ENCODE peak calls at places on chromosomes 5 and 9, in seven cellular contexts. I, F, E, A, U, G and Q are unnamed samples.

GRCh38 chr5:459562-460412 is 16.8 kb downstream of the EXOC3 start:
- DNase-seq in I (no peak), F (peak; percentile 46), E (no peak), A (no peak), U (no peak), G (no peak), Q (no peak)

GRCh38 chr9:105158020-105158419 is 86.4 kb upstream of the SLC44A1 start:
- DNase-seq in I (no peak), F (no peak), E (no peak), A (no peak), U (no peak), G (no peak), Q (no peak)

GRCh38 chr5:138230261-138230660 is 17.1 kb upstream of the CDC23 start:
- DNase-seq in I (no peak), F (no peak), E (no peak), A (no peak), U (no peak), G (peak; percentile 53), Q (no peak)

GRCh38 chr5:9265391-9266287 is 280.2 kb downstream of the SEMA5A start:
- DNase-seq in I (peak; percentile 64), F (no peak), E (peak; percentile 90), A (no peak), U (no peak), G (peak; percentile 26), Q (no peak)

GRCh38 chr5:1371602-1372342 is 26.9 kb upstream of the CLPTM1L start:
- DNase-seq in I (no peak), F (peak; percentile 11), E (no peak), A (no peak), U (no peak), G (no peak), Q (no peak)

GRCh38 chr9:33297455-33297854 is 7.1 kb downstream of the NFX1 start:
- DNase-seq in I (no peak), F (no peak), E (no peak), A (peak; percentile 36), U (no peak), G (peak; percentile 33), Q (peak; percentile 84)

GRCh38 chr5:1793966-1794895 is 5.4 kb downstream of the MRPL36 start:
- DNase-seq in I (no peak), F (no peak), E (peak; percentile 51), A (no peak), U (no peak), G (no peak), Q (no peak)

GRCh38 chr5:129079496-129079895 is 15.1 kb upstream of the ISOC1 start:
- DNase-seq in I (no peak), F (no peak), E (no peak), A (no peak), U (no peak), G (no peak), Q (no peak)

GRCh38 chr5:115961413-115962238 is 649 bp upstream of the LVRN start:
- DNase-seq in I (peak; percentile 67), F (no peak), E (no peak), A (peak; percentile 33), U (no peak), G (no peak), Q (no peak)

GRCh38 chr5:173920024-173920753 is 32.0 kb downstream of the CPEB4 start:
- DNase-seq in I (no peak), F (no peak), E (no peak), A (no peak), U (no peak), G (no peak), Q (no peak)

GRCh38 chr9:120714846-120715231 is 569 bp upstream of the MEGF9 start:
- DNase-seq in I (no peak), F (peak; percentile 66), E (no peak), A (no peak), U (no peak), G (peak; percentile 20), Q (no peak)

GRCh38 chr5:11007251-11007650 is 246.2 kb upstream of the DAP start:
- DNase-seq in I (no peak), F (no peak), E (no peak), A (no peak), U (no peak), G (no peak), Q (no peak)

GRCh38 chr9:107239474-107239873 is 43.6 kb upstream of the RAD23B start:
- DNase-seq in I (no peak), F (no peak), E (no peak), A (no peak), U (no peak), G (no peak), Q (no peak)

GRCh38 chr5:141383345-141383744 is 803 bp downstream of the PCDHGA7 start:
- DNase-seq in I (no peak), F (no peak), E (no peak), A (no peak), U (no peak), G (no peak), Q (no peak)

GRCh38 chr9:121654497-121655140 is 3.2 kb downstream of the DAB2IP start:
- DNase-seq in I (no peak), F (no peak), E (no peak), A (no peak), U (no peak), G (no peak), Q (no peak)

GRCh38 chr5:37568893-37569292 is 189.8 kb downstream of the WDR70 start:
- DNase-seq in I (no peak), F (no peak), E (no peak), A (no peak), U (no peak), G (no peak), Q (no peak)

GRCh38 chr5:10279925-10280720 is 27.6 kb downstream of the CMBL start:
- DNase-seq in I (no peak), F (no peak), E (no peak), A (no peak), U (no peak), G (no peak), Q (no peak)

GRCh38 chr9:28197653-28198052 is 624.4 kb upstream of the C9orf72 start:
- DNase-seq in I (no peak), F (no peak), E (no peak), A (no peak), U (no peak), G (no peak), Q (no peak)

GRCh38 chr9:12368569-12368968 is 324.6 kb upstream of the TYRP1 start:
- DNase-seq in I (no peak), F (no peak), E (no peak), A (no peak), U (no peak), G (no peak), Q (no peak)

GRCh38 chr9:129602598-129603415 is 18.1 kb downstream of the C9orf50 start:
- DNase-seq in I (no peak), F (no peak), E (no peak), A (no peak), U (no peak), G (no peak), Q (no peak)

GRCh38 chr5:42749020-42749419 is 7.6 kb upstream of the CCDC152 start:
- DNase-seq in I (no peak), F (no peak), E (no peak), A (no peak), U (no peak), G (no peak), Q (no peak)

GRCh38 chr5:42740920-42741319 is 15.7 kb upstream of the CCDC152 start:
- DNase-seq in I (no peak), F (no peak), E (no peak), A (no peak), U (no peak), G (no peak), Q (no peak)

GRCh38 chr5:42750507-42750906 is 6.1 kb upstream of the CCDC152 start:
- DNase-seq in I (no peak), F (no peak), E (no peak), A (no peak), U (no peak), G (no peak), Q (no peak)

GRCh38 chr5:42745856-42746255 is 10.8 kb upstream of the CCDC152 start:
- DNase-seq in I (no peak), F (no peak), E (no peak), A (no peak), U (no peak), G (no peak), Q (no peak)

GRCh38 chr5:42745426-42745825 is 11.2 kb upstream of the CCDC152 start:
- DNase-seq in I (no peak), F (no peak), E (no peak), A (no peak), U (peak; percentile 6), G (no peak), Q (no peak)
- TF ChIP-seq CTCF in I (peak; percentile 46), F (no peak), E (peak; percentile 50), A (peak; percentile 49), U (peak; percentile 39), G (peak; percentile 5), Q (peak; percentile 61)

GRCh38 chr9:136255896-136256890 is 10.6 kb upstream of the QSOX2 start:
- DNase-seq in I (no peak), F (no peak), E (no peak), A (no peak), U (peak; percentile 15), G (no peak), Q (no peak)
- TF ChIP-seq CTCF in I (no peak), F (no peak), E (no peak), A (no peak), U (no peak), G (no peak), Q (no peak)

GRCh38 chr9:137278061-137278912 is 761 bp downstream of the TOR4A start:
- DNase-seq in I (no peak), F (peak; percentile 67), E (no peak), A (no peak), U (no peak), G (peak; percentile 35), Q (no peak)

GRCh38 chr9:137278913-137279711 is 1.6 kb downstream of the TOR4A start:
- DNase-seq in I (no peak), F (peak; percentile 52), E (no peak), A (no peak), U (no peak), G (no peak), Q (no peak)

GRCh38 chr9:137279741-137280477 is 2.4 kb downstream of the TOR4A start:
- DNase-seq in I (no peak), F (peak; percentile 56), E (no peak), A (no peak), U (no peak), G (no peak), Q (no peak)

GRCh38 chr9:137281345-137282116 is 4.0 kb downstream of the TOR4A start:
- DNase-seq in I (no peak), F (peak; percentile 45), E (no peak), A (no peak), U (no peak), G (no peak), Q (no peak)

GRCh38 chr9:137280478-137281344 is 3.2 kb downstream of the TOR4A start:
- DNase-seq in I (no peak), F (peak; percentile 59), E (no peak), A (peak; percentile 73), U (no peak), G (no peak), Q (no peak)
- TF ChIP-seq CTCF in I (no peak), F (peak; percentile 25), E (no peak), A (peak; percentile 62), U (no peak), G (peak; percentile 50), Q (peak; percentile 56)

GRCh38 chr9:136510561-136510960 is 27.7 kb upstream of the SEC16A start:
- DNase-seq in I (no peak), F (no peak), E (no peak), A (no peak), U (no peak), G (no peak), Q (no peak)
- TF ChIP-seq CTCF in I (no peak), F (no peak), E (no peak), A (no peak), U (no peak), G (no peak), Q (no peak)